ENCODE peak calls at places on chromosomes 13 and 19, in six cellular contexts. L is heart right ventricle, G is transverse colon, R is uterus, K is thoracic aorta, X is H9. J is an unnamed sample.

GRCh38 chr13:59543418-59543817 is 620.3 kb downstream of the DIAPH3 start:
- DNase-seq in L (no peak), R (no peak), G (no peak), X (no peak), K (no peak), J (no peak)

GRCh38 chr19:1106841-1107654 is 3.3 kb downstream of the GPX4 start:
- DNase-seq in L (no peak), K (no peak), G (peak; percentile 32), X (no peak), R (no peak), J (no peak)

GRCh38 chr19:1132625-1133383 is 29.0 kb downstream of the GPX4 start:
- DNase-seq in X (no peak), G (peak; percentile 47), K (no peak), L (no peak), R (no peak), J (no peak)

GRCh38 chr13:99436013-99436412 is 65.3 kb upstream of the TM9SF2 start:
- DNase-seq in L (no peak), G (no peak), X (no peak), R (no peak), K (no peak), J (no peak)

GRCh38 chr13:85970727-85971126 is 171.5 kb upstream of the SLITRK6 start:
- DNase-seq in X (no peak), L (no peak), R (no peak), K (no peak), G (no peak), J (no peak)

GRCh38 chr13:99363391-99363790 is 56.2 kb upstream of the GPR183 start:
- DNase-seq in R (no peak), X (no peak), L (no peak), G (no peak), K (no peak), J (no peak)

GRCh38 chr13:62320129-62320724 is 904.6 kb upstream of the PCDH20 start:
- DNase-seq in R (no peak), X (no peak), L (no peak), K (no peak), G (no peak), J (no peak)

GRCh38 chr19:9958451-9958850 is 22.1 kb upstream of the OLFM2 start:
- DNase-seq in K (no peak), X (no peak), L (no peak), G (no peak), R (no peak), J (no peak)

GRCh38 chr19:41753936-41754529 is 1.3 kb upstream of the CEACAM6 start:
- DNase-seq in K (no peak), R (no peak), X (peak; percentile 47), G (peak; percentile 77), L (peak; percentile 20), J (no peak)

GRCh38 chr19:32720936-32721250 is 1.3 kb downstream of the TDRD12 start:
- DNase-seq in X (no peak), K (no peak), R (no peak), L (no peak), G (no peak), J (no peak)

GRCh38 chr13:106440846-106441245 is 94.6 kb downstream of the EFNB2 start:
- DNase-seq in X (no peak), L (no peak), G (no peak), K (no peak), R (no peak), J (no peak)

GRCh38 chr13:105804561-105805190 is 730.8 kb downstream of the EFNB2 start:
- DNase-seq in L (peak; percentile 7), K (no peak), R (no peak), G (no peak), X (no peak), J (no peak)

GRCh38 chr13:31052478-31052877 is 109.2 kb downstream of the HSPH1 start:
- DNase-seq in R (no peak), L (no peak), K (no peak), X (no peak), G (no peak), J (peak; percentile 31)

GRCh38 chr13:27028683-27029480 is 142.7 kb downstream of the USP12 start:
- DNase-seq in X (no peak), G (no peak), R (no peak), K (no peak), L (no peak), J (no peak)

GRCh38 chr13:53198017-53198416 is 169.4 kb downstream of the OLFM4 start:
- DNase-seq in K (no peak), R (no peak), L (no peak), X (no peak), G (no peak), J (no peak)

GRCh38 chr19:55487884-55488687 is at the start of gene SSC5D:
- DNase-seq in X (no peak), G (no peak), R (peak; percentile 76), K (no peak), L (no peak), J (no peak)

GRCh38 chr13:48686810-48687209 is 33.1 kb downstream of the CYSLTR2 start:
- DNase-seq in L (no peak), G (no peak), K (no peak), X (no peak), R (no peak), J (no peak)

GRCh38 chr13:71209217-71209616 is 657.8 kb downstream of the DACH1 start:
- DNase-seq in G (no peak), R (no peak), L (no peak), K (no peak), X (no peak), J (no peak)

GRCh38 chr19:44476559-44477408 is 23.5 kb downstream of the ZNF180 start:
- DNase-seq in X (no peak), R (no peak), G (no peak), L (no peak), K (no peak), J (no peak)

GRCh38 chr19:42352216-42352892 is 26.9 kb downstream of the MEGF8 start:
- DNase-seq in K (no peak), G (no peak), L (no peak), R (no peak), X (no peak), J (no peak)

GRCh38 chr13:39688699-39689405 is 33.4 kb downstream of the COG6 start:
- DNase-seq in G (no peak), X (no peak), L (no peak), K (no peak), R (no peak), J (no peak)

DNA sequence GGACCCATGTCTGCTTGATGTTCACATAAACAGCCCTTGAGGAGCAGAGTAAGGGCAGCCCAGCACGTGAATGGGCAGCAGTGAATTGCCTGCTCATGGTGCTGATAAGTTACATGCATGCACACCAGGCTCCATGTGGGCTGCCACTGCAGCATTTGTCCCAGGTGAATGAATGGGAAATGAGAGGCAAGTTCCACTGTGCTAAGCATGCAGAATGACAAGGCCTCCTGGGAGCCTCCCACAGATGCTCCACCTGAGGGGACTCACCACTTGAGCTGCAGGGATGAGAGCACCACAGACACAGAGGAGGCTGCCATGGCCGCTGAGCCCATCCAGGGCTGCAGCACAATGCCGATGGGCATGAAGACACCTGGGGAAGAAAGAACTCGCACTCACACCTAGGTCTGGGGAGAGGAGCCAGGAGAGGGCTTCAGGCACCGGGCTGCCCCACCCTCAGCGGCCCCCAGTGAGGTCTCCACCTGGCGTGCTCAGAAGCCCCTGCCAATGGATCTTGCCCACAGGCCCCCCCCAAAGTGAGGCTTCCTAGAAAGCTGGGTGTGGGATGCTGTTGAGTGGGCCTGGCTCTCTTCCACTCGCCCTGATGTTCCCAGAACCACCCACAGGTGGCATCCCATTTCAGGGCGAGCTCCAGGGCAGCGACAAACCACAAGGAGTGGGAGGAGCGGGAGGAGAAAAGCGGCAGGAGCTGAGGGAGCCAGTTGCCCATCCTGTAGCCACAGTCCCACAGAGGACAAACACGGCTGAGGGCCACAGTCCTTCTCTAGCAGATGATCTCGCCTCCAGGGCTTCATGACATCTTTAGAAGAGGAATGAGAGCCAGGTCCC is 73.8 kb downstream of the CCDC70 start:
- DNase-seq in L (no peak), R (no peak), G (peak; percentile 54), K (no peak), X (peak; percentile 62), J (no peak)
- TF ChIP-seq CTCF in L (peak; percentile 7), R (peak; percentile 8), G (peak; percentile 36), K (peak; percentile 14), X (peak; percentile 66), J (no peak)

GRCh38 chr19:40610396-40611064 is 9.4 kb downstream of the LTBP4 start:
- DNase-seq in X (peak; percentile 35), L (peak; percentile 68), G (peak; percentile 73), R (no peak), K (no peak), J (no peak)

GRCh38 chr19:40613669-40614594 is 12.8 kb downstream of the LTBP4 start:
- DNase-seq in G (peak; percentile 91), L (peak; percentile 82), K (no peak), X (peak; percentile 92), R (peak; percentile 85), J (no peak)

GRCh38 chr19:40611096-40611495 is 9.9 kb downstream of the LTBP4 start:
- DNase-seq in K (no peak), X (peak; percentile 23), G (peak; percentile 64), R (no peak), L (no peak), J (peak; percentile 64)

GRCh38 chr19:40612831-40613668 is 11.9 kb downstream of the LTBP4 start:
- DNase-seq in R (no peak), K (no peak), G (peak; percentile 70), L (no peak), X (peak; percentile 87), J (peak; percentile 65)

GRCh38 chr19:40611900-40612698 is 10.9 kb downstream of the LTBP4 start:
- DNase-seq in X (no peak), G (no peak), R (no peak), L (no peak), K (no peak), J (peak; percentile 62)
- H3K4me1 ChIP-seq in X (no peaks in the 10 kb centered on the region), G (peaks cover 53% of the 10 kb centered on the region), R (no peaks in the 10 kb centered on the region), L (peaks cover 29% of the 10 kb centered on the region), K (peaks cover 4% of the 10 kb centered on the region), J (peaks cover 16% of the 10 kb centered on the region)

DNA sequence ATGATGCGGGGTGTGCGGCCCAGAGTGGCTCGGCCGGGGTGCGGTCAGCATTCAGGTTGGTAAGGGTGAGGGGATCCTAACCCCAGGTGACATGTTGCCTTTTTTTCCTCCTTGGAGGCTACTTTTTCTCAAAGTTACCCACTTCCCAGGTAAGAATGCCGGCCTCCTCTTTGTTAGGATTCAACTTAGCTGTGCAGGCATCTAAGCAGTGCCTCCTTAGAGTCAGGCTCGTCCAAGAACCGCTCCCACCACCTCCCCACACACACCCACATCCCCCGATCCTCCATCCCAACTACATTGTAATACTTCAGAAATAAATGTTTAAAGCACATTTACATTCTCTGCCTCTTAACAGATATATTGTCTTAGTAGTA is 733 bp upstream of the ENOX1 start:
- DNase-seq in K (no peak), R (no peak), L (no peak), G (no peak), X (no peak), J (no peak)
- H3K9me3 ChIP-seq in K (no peaks in the 10 kb centered on the region), R (no peaks in the 10 kb centered on the region), L (no peaks in the 10 kb centered on the region), G (no peaks in the 10 kb centered on the region), X (no peaks in the 10 kb centered on the region), J (no peaks in the 10 kb centered on the region)

GRCh38 chr19:3970313-3970807 is 539 bp downstream of the DAPK3 start:
- DNase-seq in G (no peak), X (no peak), L (no peak), K (no peak), R (no peak), J (no peak)

GRCh38 chr19:3970808-3971598 is at the start of gene DAPK3:
- DNase-seq in G (peak; percentile 98), R (peak; percentile 98), K (peak; percentile 89), X (peak; percentile 100), L (peak; percentile 98), J (peak; percentile 98)

GRCh38 chr19:3968556-3969434 is 2.1 kb downstream of the DAPK3 start:
- DNase-seq in G (peak; percentile 79), K (peak; percentile 79), L (peak; percentile 96), X (peak; percentile 99), R (peak; percentile 90), J (peak; percentile 97)

GRCh38 chr19:3966051-3967017 is 4.6 kb downstream of the DAPK3 start:
- DNase-seq in X (no peak), K (no peak), G (peak; percentile 89), R (no peak), L (no peak), J (no peak)

GRCh38 chr19:3969435-3970312 is 1.2 kb downstream of the DAPK3 start:
- DNase-seq in R (no peak), X (peak; percentile 81), G (no peak), L (peak; percentile 60), K (no peak), J (peak; percentile 58)
- TF ChIP-seq CTCF in R (no peak), X (no peak), G (no peak), L (no peak), K (peak; percentile 9), J (no peak)

J was measured in ascending aorta.